ENCODE peak calls at places on chromosomes 13 and 19, in eight cellular contexts. M, H, X, E, L, G, K and N are unnamed samples. For H3K27me3, the result is how much of the 10 kb centered on the place peaks cover.

GRCh38 chr19:17304386-17305047 is 1.2 kb upstream of the MRPL34 start:
- DNase-seq in M (no peak), H (no peak), X (no peak), E (no peak), L (no peak), G (no peak), K (no peak), N (no peak)

GRCh38 chr19:39428309-39429112 is 7.2 kb downstream of the RPS16 start:
- DNase-seq in M (peak), H (peak), X (no peak), E (peak), L (no peak), G (peak), K (no peak), N (no peak)

GRCh38 chr19:38210458-38210987 is 13.5 kb downstream of the DPF1 start:
- DNase-seq in M (peak), H (peak), X (peak), E (peak), L (peak), G (peak), K (no peak), N (no peak)

GRCh38 chr13:98981596-98982195 is 3.8 kb upstream of the DOCK9 start:
- DNase-seq in M (no peak), H (no peak), X (no peak), E (no peak), L (no peak), G (no peak), K (no peak), N (no peak)

GRCh38 chr13:48125794-48126228 is 30.9 kb upstream of the MED4 start:
- DNase-seq in M (no peak), H (no peak), X (no peak), E (peak), L (no peak), G (peak), K (no peak), N (no peak)

GRCh38 chr19:32373614-32374295 is 28.3 kb downstream of the ZNF507 start:
- DNase-seq in M (no peak), H (no peak), X (no peak), E (peak), L (no peak), G (no peak), K (no peak), N (no peak)

GRCh38 chr19:35856001-35856400 is 710 bp upstream of the KIRREL2 start:
- DNase-seq in M (peak), H (peak), X (no peak), E (no peak), L (peak), G (no peak), K (no peak), N (no peak)

GRCh38 chr13:98173431-98173921 is 3.6 kb downstream of the RNF113B start:
- DNase-seq in M (peak), H (no peak), X (no peak), E (peak), L (no peak), G (peak), K (no peak), N (no peak)

GRCh38 chr13:74251778-74252519 is 117.7 kb upstream of the KLF12 start:
- DNase-seq in M (no peak), H (no peak), X (no peak), E (no peak), L (no peak), G (no peak), K (no peak), N (no peak)

GRCh38 chr13:21336609-21337008 is 122.5 kb downstream of the ZDHHC20 start:
- DNase-seq in M (no peak), H (no peak), X (no peak), E (no peak), L (no peak), G (no peak), K (no peak), N (no peak)

GRCh38 chr19:51139299-51140018 is 2.6 kb upstream of the SIGLEC7 start:
- DNase-seq in M (no peak), H (no peak), X (no peak), E (no peak), L (no peak), G (no peak), K (no peak), N (no peak)

GRCh38 chr13:20672772-20673171 is 30.7 kb upstream of the IL17D start:
- DNase-seq in M (no peak), H (no peak), X (no peak), E (peak), L (no peak), G (no peak), K (no peak), N (no peak)

GRCh38 chr13:113656831-113657671 is 947 bp downstream of the ATP4B start:
- DNase-seq in M (no peak), H (no peak), X (no peak), E (no peak), L (no peak), G (peak), K (no peak), N (no peak)

DNA sequence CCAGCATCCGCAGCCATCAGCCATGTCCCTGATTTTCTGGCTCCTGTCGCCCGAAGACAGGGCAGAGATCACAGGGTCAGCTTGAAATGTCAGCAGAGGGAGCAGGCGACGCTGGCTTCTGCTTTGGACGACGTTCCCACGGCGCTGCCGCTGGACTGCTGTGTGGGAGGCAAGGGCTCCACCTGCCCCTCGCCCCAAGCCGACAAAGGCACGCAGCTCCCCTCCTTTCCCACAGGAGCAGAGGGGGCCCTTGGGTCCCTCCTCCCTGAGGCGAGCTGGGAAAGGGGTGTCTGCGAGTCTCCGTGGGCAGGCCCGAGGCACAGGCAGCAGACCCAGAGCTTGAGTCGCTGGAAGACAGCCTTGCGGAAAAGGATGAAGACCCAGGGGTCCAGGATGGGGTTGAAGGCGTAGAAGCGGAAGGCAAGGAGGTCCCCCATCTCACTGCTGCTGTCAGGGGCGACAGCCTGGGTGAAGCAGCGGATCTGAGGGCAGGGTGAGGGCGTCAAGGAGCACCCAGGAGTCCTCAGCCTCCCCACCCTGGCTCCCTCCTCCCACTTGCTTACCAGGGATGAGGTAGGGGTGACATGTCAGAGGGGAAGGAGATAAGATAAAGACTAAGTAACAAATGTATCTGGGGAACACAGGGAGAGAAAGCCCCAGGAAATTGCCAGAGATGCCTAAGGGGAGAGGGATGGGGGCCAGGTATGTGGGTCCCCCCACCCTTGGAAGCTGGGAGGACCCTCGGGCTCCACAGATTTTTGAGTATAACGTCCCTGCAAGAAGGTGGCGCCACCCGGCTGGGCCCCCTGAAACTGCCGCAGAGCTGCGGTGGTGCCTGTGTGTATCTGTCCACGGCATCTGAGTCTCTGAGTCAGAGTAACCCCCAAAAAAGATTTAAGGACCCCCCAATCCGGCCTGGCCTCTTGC is 3.4 kb downstream of the PTGIR start:
- DNase-seq in M (peak), H (no peak), X (no peak), E (no peak), L (peak), G (no peak), K (no peak), N (no peak)
- TF ChIP-seq CTCF in M (peak), H (peak), X (no peak), E (peak), L (peak), G (no peak), K (no peak), N (no peak)

GRCh38 chr13:78608705-78609463 is 5.5 kb upstream of the POU4F1 start:
- DNase-seq in M (peak), H (peak), X (no peak), E (no peak), L (peak), G (no peak), K (no peak), N (no peak)

GRCh38 chr13:78609464-78610205 is 6.3 kb upstream of the POU4F1 start:
- DNase-seq in M (peak), H (peak), X (no peak), E (no peak), L (peak), G (peak), K (no peak), N (no peak)

GRCh38 chr13:78607409-78608253 is 4.3 kb upstream of the POU4F1 start:
- DNase-seq in M (peak), H (peak), X (no peak), E (no peak), L (peak), G (no peak), K (no peak), N (no peak)

GRCh38 chr13:78606471-78607408 is 3.4 kb upstream of the POU4F1 start:
- DNase-seq in M (peak), H (peak), X (no peak), E (no peak), L (no peak), G (no peak), K (no peak), N (no peak)

DNA sequence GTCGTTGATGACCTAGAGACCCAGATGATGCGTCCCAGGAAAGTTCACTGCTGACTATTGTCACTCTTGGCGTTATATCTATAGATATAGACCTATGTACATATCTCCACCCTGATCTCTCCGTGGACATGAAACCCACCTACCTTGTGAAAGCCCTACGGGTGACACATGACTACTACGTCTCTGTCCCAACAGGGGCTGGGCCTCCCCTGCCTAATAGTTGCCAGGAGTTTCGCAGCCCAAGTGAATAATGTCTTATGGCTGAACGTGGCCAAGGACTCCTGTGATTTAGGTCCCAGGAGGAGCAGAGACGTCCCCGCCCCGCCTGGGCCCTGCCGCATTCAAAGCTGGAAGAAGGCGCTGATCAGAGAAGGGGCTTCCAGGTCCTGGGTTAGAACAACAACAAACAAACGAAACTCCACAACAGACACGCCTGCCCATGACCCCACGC is 4.9 kb upstream of the POU4F1 start:
- DNase-seq in M (no peak), H (no peak), X (no peak), E (no peak), L (peak), G (no peak), K (no peak), N (no peak)
- H3K27me3 ChIP-seq in M (half or more), H (half or more), X (half or more), E (half or more), L (half or more), G (under half), K (half or more), N (under half)

GRCh38 chr19:49149652-49150105 is 5.5 kb downstream of the HRC start:
- DNase-seq in M (peak), H (peak), X (peak), E (peak), L (peak), G (peak), K (no peak), N (no peak)

GRCh38 chr19:49150106-49150943 is 4.9 kb downstream of the HRC start:
- DNase-seq in M (peak), H (peak), X (peak), E (peak), L (peak), G (peak), K (peak), N (peak)

GRCh38 chr19:49145485-49146407 is 9.4 kb downstream of the HRC start:
- DNase-seq in M (peak), H (peak), X (peak), E (peak), L (peak), G (peak), K (peak), N (peak)

GRCh38 chr19:49148784-49149651 is 6.2 kb downstream of the HRC start:
- DNase-seq in M (peak), H (peak), X (peak), E (peak), L (peak), G (peak), K (peak), N (peak)

GRCh38 chr19:49147923-49148682 is 7.1 kb downstream of the HRC start:
- DNase-seq in M (no peak), H (no peak), X (no peak), E (no peak), L (no peak), G (no peak), K (no peak), N (no peak)
- H3K27ac ChIP-seq in M (peak), H (no peak), X (peak), E (peak), L (no peak), G (peak), K (no peak), N (no peak)

DNA sequence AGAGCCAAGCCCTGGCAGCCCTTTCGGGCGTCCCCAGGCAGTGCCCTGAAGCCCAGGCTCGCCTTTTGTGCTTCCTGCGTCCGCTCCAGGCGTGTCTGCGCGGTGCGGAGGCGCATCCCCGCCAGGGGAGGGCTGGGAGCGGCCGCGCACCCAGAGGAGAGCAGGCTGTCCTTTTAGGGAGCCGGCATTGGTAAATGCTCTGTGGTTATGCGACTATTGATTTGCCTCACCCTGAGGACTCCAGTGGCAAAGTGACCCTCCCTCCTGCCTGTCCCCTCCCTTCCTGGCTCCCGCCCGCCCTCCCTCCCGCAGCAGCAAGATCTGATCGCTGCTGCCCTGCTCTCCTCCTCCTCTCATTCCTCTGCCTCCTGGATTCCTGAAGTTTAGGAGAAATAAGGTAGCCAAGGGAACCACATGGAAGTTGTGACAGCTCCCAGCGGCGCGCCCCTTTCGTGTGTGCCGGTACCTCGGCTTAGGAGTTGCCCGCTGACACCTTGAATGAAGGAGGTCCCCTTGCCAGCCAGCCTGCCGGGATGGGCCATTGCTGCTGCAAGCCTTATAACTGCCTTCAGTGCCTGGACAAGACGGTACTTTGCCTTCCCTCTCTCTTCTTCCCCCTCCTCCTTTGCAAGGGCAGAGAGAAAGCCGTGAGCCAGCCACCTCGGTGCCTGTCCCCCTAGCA is 167.0 kb downstream of the SLC7A1 start:
- DNase-seq in M (peak), H (peak), X (peak), E (peak), L (peak), G (peak), K (no peak), N (no peak)
- TF ChIP-seq CTCF in M (no peak), H (no peak), X (no peak), E (no peak), L (peak), G (peak), K (no peak), N (no peak)

GRCh38 chr19:2487780-2488330 is 11.9 kb downstream of the GADD45B start:
- DNase-seq in M (no peak), H (no peak), X (no peak), E (no peak), L (no peak), G (no peak), K (no peak), N (no peak)

GRCh38 chr19:2490659-2491058 is 14.7 kb downstream of the GADD45B start:
- DNase-seq in M (no peak), H (no peak), X (no peak), E (no peak), L (no peak), G (no peak), K (no peak), N (no peak)

GRCh38 chr19:2488942-2489731 is 13.2 kb downstream of the GADD45B start:
- DNase-seq in M (peak), H (no peak), X (peak), E (peak), L (peak), G (peak), K (no peak), N (no peak)

GRCh38 chr19:2487090-2487489 is 11.2 kb downstream of the GADD45B start:
- DNase-seq in M (no peak), H (no peak), X (no peak), E (no peak), L (no peak), G (no peak), K (no peak), N (no peak)

GRCh38 chr19:2488405-2488941 is 12.5 kb downstream of the GADD45B start:
- DNase-seq in M (no peak), H (no peak), X (no peak), E (no peak), L (no peak), G (no peak), K (no peak), N (no peak)
- H3K27me3 ChIP-seq in M (half or more), H (under half), X (under half), E (under half), L (under half), G (under half), K (under half), N (under half)